ENCODE peak calls at places on chromosomes 6 and 20, in four cellular contexts. Z is uterus, J is IMR-90, T is body of pancreas. I is an unnamed sample. For H3K4me1, the result is how much of the 10 kb centered on the place peaks cover.

GRCh38 chr6:161374971-161375873 is 101.4 kb upstream of the AGPAT4 start:
- DNase-seq in T (peak), Z (peak), J (no peak), I (peak)

GRCh38 chr20:50594591-50595432 is 84.6 kb downstream of the PTPN1 start:
- DNase-seq in Z (no peak), T (no peak), J (no peak), I (no peak)

GRCh38 chr6:163438298-163438939 is 23.9 kb downstream of the QKI start:
- DNase-seq in J (peak), T (no peak), Z (no peak), I (no peak)

GRCh38 chr6:106339334-106340029 is 13.9 kb upstream of the ATG5 start:
- DNase-seq in T (peak), Z (peak), J (peak), I (peak)

GRCh38 chr20:48139262-48140041 is 354.2 kb upstream of the SULF2 start:
- DNase-seq in J (no peak), Z (no peak), T (no peak), I (no peak)

GRCh38 chr6:6684365-6684833 is 95.9 kb downstream of the LY86 start:
- DNase-seq in T (no peak), Z (no peak), J (no peak), I (no peak)

GRCh38 chr20:15682690-15683089 is 890.6 kb downstream of the KIF16B start:
- DNase-seq in Z (no peak), J (no peak), T (no peak), I (no peak)

GRCh38 chr6:90537723-90538407 is 49.0 kb downstream of the MAP3K7 start:
- DNase-seq in J (no peak), Z (no peak), T (no peak), I (no peak)

GRCh38 chr6:24864345-24864744 is 65.6 kb upstream of the ARMH2 start:
- DNase-seq in Z (no peak), J (peak), T (no peak), I (no peak)

GRCh38 chr6:137754366-137754765 is 112.7 kb upstream of the TNFAIP3 start:
- DNase-seq in Z (no peak), T (no peak), J (no peak), I (no peak)

GRCh38 chr20:14717124-14718004 is 380.0 kb upstream of the FLRT3 start:
- DNase-seq in Z (no peak), J (no peak), T (no peak), I (no peak)

GRCh38 chr20:47118201-47118600 is 223.6 kb downstream of the EYA2 start:
- DNase-seq in T (no peak), J (peak), Z (no peak), I (no peak)

GRCh38 chr6:109008537-109008950 is 86.1 kb downstream of the SESN1 start:
- DNase-seq in J (peak), T (no peak), Z (no peak), I (no peak)

GRCh38 chr20:47502801-47503239 is 1.1 kb downstream of the NCOA3 start:
- DNase-seq in J (peak), T (no peak), Z (no peak), I (peak)

GRCh38 chr6:150078788-150079187 is 9.9 kb upstream of the ULBP3 start:
- DNase-seq in J (no peak), T (no peak), Z (no peak), I (no peak)

GRCh38 chr6:100281471-100281878 is 183.2 kb downstream of the SIM1 start:
- DNase-seq in Z (no peak), J (no peak), T (no peak), I (no peak)

GRCh38 chr20:32130352-32130751 is 20.8 kb downstream of the TM9SF4 start:
- DNase-seq in J (no peak), Z (no peak), T (no peak), I (no peak)

GRCh38 chr6:75752365-75752764 is 3.3 kb downstream of the MYO6 start:
- DNase-seq in T (no peak), J (peak), Z (no peak), I (no peak)

GRCh38 chr6:89471287-89471867 is 38.4 kb downstream of the ANKRD6 start:
- DNase-seq in T (no peak), J (no peak), Z (no peak), I (no peak)

GRCh38 chr20:17226410-17227198 is at the start of gene PCSK2:
- DNase-seq in Z (no peak), J (peak), T (peak), I (no peak)

GRCh38 chr6:105803439-105803838 is 282.7 kb upstream of the PRDM1 start:
- DNase-seq in T (no peak), Z (no peak), J (peak), I (no peak)

GRCh38 chr20:35281506-35282101 is 3.0 kb downstream of the EIF6 start:
- DNase-seq in J (no peak), T (no peak), Z (no peak), I (no peak)

GRCh38 chr6:143027058-143027457 is 33.6 kb upstream of the AIG1 start:
- DNase-seq in J (peak), Z (peak), T (peak), I (peak)

GRCh38 chr6:68727699-68728098 is 92.6 kb downstream of the ADGRB3 start:
- DNase-seq in T (no peak), Z (no peak), J (no peak), I (no peak)

GRCh38 chr20:21820045-21820444 is 114.6 kb downstream of the PAX1 start:
- DNase-seq in Z (no peak), J (no peak), T (no peak), I (no peak)

GRCh38 chr20:55415567-55416142 is 589.7 kb downstream of the CBLN4 start:
- DNase-seq in J (no peak), Z (no peak), T (no peak), I (no peak)

GRCh38 chr20:34181484-34181883 is 59.7 kb upstream of the ASIP start:
- DNase-seq in J (no peak), Z (no peak), T (no peak), I (no peak)

GRCh38 chr6:129853996-129854711 is 7.0 kb downstream of the TMEM244 start:
- DNase-seq in T (no peak), Z (no peak), J (peak), I (no peak)

GRCh38 chr20:55579802-55580201 is 425.5 kb downstream of the CBLN4 start:
- DNase-seq in J (no peak), T (no peak), Z (no peak), I (no peak)

GRCh38 chr6:15452182-15452941 is 206.5 kb downstream of the JARID2 start:
- DNase-seq in T (no peak), J (no peak), Z (no peak), I (no peak)

GRCh38 chr20:20367681-20368413 is at the start of gene INSM1:
- DNase-seq in T (no peak), Z (no peak), J (no peak), I (no peak)

GRCh38 chr6:41055149-41055548 is 2.1 kb downstream of the APOBEC2 start:
- DNase-seq in J (peak), T (peak), Z (no peak), I (no peak)

GRCh38 chr20:59120919-59121318 is 42.7 kb upstream of the ZNF831 start:
- DNase-seq in Z (no peak), T (no peak), J (no peak), I (no peak)

DNA sequence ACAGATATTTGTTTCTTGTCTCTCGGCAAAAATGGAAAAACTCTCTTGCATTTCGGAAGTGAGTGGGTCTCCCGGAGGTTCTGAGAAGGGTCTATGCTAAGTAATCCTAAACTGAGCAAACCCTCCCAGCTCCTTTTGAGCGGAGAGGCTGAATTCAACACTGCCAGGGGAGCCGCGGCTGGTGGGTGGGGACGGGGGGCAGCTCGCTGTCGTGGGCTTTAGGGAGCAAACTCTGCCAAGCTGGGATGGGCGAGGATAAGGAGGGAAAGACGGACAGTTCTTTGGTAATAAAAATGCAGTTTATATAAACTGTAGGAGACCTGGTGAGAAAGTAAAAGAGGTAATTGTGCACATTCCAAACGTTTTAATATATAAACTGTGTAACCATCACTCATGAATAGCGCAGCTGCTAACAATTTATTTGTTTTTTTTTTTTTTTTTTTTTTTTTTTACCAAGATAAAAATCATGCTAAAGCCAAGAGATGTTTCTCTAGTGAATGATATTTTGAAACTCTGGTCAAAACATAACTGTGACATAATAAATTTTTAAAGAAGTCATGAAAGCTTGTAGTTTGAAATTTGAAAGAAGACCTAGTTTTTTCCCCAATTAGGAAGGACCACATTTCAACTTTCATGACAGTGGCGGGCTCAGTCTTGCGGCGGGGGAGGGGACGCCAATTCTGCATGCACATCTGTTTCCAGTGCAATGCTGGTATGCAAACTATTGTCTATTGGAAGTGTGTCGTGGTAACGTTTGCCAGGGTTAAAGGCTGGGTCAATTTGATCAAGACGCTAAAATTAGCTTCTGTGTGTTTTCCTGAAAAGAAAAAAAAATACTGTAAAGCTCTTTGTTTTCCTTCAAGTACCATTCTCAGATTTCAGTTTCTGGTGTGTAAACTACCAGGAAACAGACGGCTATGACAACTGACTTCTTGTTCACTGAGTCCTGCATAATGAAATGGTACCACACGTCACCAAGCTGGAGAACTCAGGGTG is 211.8 kb downstream of the FOXC1 start:
- DNase-seq in J (peak), Z (no peak), T (no peak), I (no peak)
- H3K27ac ChIP-seq in J (peak), Z (no peak), T (peak), I (no peak)

GRCh38 chr20:45816951-45817651 is 4.7 kb downstream of the UBE2C start:
- DNase-seq in T (no peak), J (no peak), Z (no peak), I (no peak)
- TF ChIP-seq POLR2A in T (no peak), J (no peak), Z (no peak), I (no peak)

DNA sequence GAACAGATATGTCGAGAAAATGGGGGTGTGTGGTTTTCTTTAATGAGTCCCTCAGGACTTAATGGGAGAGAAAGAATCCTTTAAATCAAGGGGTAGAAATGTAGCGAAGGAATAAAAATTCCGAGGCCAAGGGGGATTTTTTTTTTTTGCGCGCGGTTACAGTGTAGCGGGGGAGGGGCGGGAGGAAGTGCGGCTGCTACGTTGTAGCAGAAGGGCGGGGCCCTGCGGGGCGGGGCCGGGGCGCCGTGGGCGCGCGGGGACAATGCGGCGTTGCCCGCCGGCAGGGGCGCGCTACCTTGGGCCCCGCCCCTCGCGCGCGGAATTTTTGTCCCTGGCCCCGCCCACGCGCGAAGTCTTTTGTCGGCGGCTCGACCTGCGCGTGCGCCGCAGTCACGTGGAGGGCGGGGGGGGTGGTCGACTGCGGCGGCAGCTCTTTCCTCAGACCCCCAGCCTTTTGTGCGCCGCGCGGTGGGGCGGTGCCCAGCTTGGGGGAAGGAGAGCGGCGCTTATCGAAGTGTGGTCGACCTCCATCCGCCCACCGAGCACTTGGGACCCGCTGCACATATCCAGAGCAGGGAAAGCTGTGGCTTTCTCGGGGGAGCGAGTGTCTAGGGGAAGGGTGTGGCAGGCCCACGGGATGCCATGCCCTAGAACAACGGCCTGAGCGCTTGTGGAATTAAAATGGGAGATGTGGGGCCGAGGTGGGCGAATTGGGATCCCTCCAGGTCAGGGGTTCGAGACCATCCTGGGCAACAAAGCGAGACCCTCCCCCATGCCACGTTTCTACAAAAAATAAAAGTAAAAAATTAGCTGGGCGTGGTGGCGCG is 1.3 kb downstream of the TUBB start:
- DNase-seq in Z (peak), T (peak), J (peak), I (peak)
- H3K4me1 ChIP-seq in Z (under half), T (half or more), J (under half), I (under half)

GRCh38 chr6:158781692-158782373 is 37.3 kb downstream of the EZR start:
- DNase-seq in T (no peak), Z (no peak), J (no peak), I (no peak)
- H3K27ac ChIP-seq in T (peak), Z (no peak), J (no peak), I (peak)

DNA sequence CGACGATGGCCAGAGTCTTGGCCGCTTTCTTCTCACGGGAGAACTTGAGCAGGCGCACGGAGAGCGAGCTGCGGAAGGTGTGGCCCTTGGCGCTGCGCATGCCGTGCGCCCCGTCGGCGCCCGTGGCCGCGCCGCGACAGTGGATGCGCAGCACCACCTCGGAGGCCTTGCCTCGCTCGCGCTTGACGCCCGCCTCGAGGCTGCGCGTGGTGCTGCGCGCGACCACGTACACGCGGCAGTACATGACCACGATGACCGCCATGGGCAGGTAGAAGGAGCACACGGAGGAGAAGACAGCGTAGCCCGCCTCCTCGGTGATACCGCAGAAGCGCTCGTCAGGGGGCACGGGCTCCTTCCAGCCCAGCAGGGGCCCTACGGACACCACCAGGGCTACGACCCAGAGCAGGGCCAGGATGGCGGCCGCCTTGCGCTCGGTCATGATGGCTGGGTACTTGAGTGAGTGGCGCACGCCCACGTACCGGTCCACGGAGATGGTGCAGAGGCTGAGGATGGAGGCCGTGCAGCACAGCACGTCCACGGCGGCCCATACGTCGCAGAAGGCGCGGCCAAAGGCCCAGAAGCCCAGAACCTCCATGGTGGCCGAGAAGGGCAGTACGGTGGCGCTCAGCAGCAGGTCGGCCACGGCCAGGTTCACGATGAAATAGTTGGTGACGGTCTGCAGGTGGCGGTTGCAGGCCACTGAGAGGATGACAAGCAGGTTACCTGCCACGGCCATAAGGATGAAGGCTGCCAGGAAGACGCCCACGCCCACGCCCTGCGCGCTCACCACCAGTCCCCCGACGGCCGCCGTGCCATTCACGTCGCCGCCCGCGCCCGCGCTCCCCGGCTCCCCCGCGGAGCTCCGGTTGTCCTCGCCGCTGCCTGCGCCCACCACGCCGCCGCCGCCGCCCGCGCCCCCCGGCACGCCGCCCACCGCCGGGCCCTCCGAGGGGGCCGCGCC is 232.8 kb upstream of the RNF24 start:
- DNase-seq in J (no peak), Z (no peak), T (no peak), I (no peak)
- TF ChIP-seq POLR2A in J (no peak), Z (no peak), T (no peak), I (no peak)

DNA sequence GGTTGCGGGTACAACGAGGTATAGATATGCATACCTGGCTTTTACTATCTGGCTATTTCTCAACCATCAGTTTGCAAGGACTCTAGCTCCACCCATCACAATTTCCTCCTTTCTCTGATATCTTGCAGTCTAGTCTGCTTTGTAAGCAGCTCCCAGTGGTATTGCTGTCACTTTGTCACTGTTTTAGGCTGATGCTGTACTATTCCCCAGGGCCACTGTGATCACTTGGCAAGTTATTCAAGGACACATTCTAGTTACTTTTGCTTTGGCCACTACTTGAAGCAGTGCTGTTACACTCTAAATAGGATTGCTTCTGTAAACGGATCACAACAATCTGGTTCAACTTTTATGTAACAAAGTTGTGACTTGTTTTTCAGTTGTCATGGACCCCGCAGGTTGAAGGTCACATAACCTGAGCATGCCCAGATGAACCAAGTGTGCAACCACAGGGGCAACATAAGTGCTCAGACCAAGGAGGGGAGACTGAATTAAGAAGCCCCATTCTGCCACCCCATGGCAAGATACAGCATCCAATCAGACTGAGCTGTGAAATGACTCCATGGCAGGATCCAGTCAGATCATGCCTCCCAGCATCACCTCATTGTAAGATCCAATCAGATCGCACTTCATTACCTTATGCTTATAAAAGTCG is 588.3 kb upstream of the CITED2 start:
- DNase-seq in Z (no peak), T (no peak), J (no peak), I (no peak)
- H3K4me1 ChIP-seq in Z (under half), T (under half), J (under half), I (under half)

DNA sequence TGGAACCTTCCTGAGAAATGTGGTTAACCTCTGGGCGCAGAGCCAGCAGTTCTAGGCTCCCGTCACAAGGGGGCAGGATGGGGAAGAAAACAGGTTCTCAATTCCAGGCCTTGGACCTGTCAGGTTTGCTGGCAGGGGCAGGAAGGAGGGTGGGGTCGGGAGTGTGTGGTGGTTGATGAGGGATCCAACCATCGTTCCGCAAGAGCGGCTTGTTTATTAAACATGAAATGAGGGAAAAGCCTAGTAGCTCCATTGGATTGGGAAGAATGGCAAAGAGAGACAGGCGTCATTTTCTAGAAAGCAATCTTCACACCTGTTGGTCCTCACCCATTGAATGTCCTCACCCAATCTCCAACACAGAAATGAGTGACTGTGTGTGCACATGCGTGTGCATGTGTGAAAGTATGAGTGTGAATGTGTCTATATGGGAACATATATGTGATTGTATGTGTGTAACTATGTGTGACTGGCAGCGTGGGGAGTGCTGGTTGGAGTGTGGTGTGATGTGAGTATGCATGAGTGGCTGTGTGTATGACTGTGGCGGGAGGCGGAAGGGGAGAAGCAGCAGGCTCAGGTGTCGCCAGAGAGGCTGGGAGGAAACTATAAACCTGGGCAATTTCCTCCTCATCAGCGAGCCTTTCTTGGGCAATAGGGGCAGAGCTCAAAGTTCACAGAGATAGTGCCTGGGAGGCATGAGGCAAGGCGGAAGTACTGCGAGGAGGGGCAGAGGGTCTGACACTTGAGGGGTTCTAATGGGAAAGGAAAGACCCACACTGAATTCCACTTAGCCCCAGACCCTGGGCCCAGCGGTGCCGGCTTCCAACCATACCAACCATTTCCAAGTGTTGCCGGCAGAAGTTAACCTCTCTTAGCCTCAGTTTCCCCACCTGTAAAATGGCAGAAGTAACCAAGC is 29.6 kb downstream of the SRSF3 start:
- DNase-seq in J (peak), Z (peak), T (peak), I (peak)
- H3K27ac ChIP-seq in J (no peak), Z (peak), T (no peak), I (no peak)